ENCODE peak calls at places on chromosome 17, in six cellular contexts. T is left ventricle myocardium inferior; S is stimulated activated naive CD8-positive, alpha-beta T cell treated with anti-CD3 and anti-CD28 coated beads, Interleukin-15, Interleukin-2, amounts not matched to agents 100 U/mL and 50 U/mL, for 24 hours; G is SHP77; C is adipocyte; H is astrocyte. Y is an unnamed sample.

GRCh38 chr17:21042434-21043295 is at the start of gene USP22:
- DNase-seq in G (no peak), S (peak; percentile 95), H (no peak), T (no peak), C (peak; percentile 56), Y (no peak)

GRCh38 chr17:11555530-11555929 is 42.7 kb upstream of the DNAH9 start:
- DNase-seq in T (no peak), H (no peak), S (no peak), G (no peak), C (no peak), Y (no peak)

GRCh38 chr17:28982191-28982793 is 23.5 kb downstream of the SEZ6 start:
- DNase-seq in C (no peak), T (no peak), G (no peak), S (peak; percentile 45), H (no peak), Y (no peak)

GRCh38 chr17:80856863-80857488 is 134.7 kb upstream of the CHMP6 start:
- DNase-seq in T (no peak), H (no peak), S (no peak), C (peak; percentile 8), G (no peak), Y (no peak)

GRCh38 chr17:80263253-80264047 is 2.8 kb downstream of the RNF213 start:
- DNase-seq in C (peak; percentile 67), H (no peak), S (peak; percentile 88), T (peak; percentile 75), G (peak; percentile 91), Y (peak; percentile 90)

GRCh38 chr17:75695830-75696271 is 25.4 kb upstream of the ITGB4 start:
- DNase-seq in C (no peak), H (no peak), T (peak; percentile 73), S (no peak), G (no peak), Y (no peak)

GRCh38 chr17:48589831-48590602 is at the start of gene HOXB3:
- DNase-seq in S (no peak), H (no peak), T (no peak), G (no peak), C (no peak), Y (no peak)

GRCh38 chr17:61504697-61505096 is 52.5 kb downstream of the TBX4 start:
- DNase-seq in S (no peak), C (peak; percentile 92), H (peak; percentile 96), G (no peak), T (no peak), Y (no peak)

GRCh38 chr17:15398291-15398690 is 56.9 kb upstream of the TEKT3 start:
- DNase-seq in C (no peak), H (peak; percentile 79), G (peak; percentile 40), T (no peak), S (no peak), Y (no peak)

GRCh38 chr17:55343114-55343513 is 78.4 kb downstream of the HLF start:
- DNase-seq in C (no peak), S (no peak), G (no peak), T (no peak), H (no peak), Y (no peak)

GRCh38 chr17:2462481-2462880 is 49.2 kb downstream of the METTL16 start:
- DNase-seq in T (no peak), S (no peak), C (no peak), H (no peak), G (no peak), Y (no peak)

GRCh38 chr17:41717408-41718286 is 5.5 kb downstream of the GAST start:
- DNase-seq in T (no peak), H (no peak), S (no peak), C (peak; percentile 75), G (no peak), Y (no peak)

GRCh38 chr17:40028595-40028994 is 13.4 kb downstream of the CSF3 start:
- DNase-seq in G (no peak), C (no peak), S (no peak), T (no peak), H (no peak), Y (no peak)

GRCh38 chr17:52505601-52506000 is 347.1 kb upstream of the CA10 start:
- DNase-seq in S (no peak), G (no peak), C (no peak), H (no peak), T (no peak), Y (no peak)

GRCh38 chr17:57462007-57462579 is 205.8 kb downstream of the MSI2 start:
- DNase-seq in S (no peak), H (no peak), G (no peak), T (no peak), C (no peak), Y (no peak)

GRCh38 chr17:39606434-39607056 is 1.2 kb downstream of the NEUROD2 start:
- DNase-seq in C (no peak), S (no peak), G (no peak), H (no peak), T (no peak), Y (no peak)

GRCh38 chr17:39151680-39152058 is 232 bp upstream of the PLXDC1 start:
- DNase-seq in H (no peak), S (no peak), C (no peak), T (no peak), G (no peak), Y (no peak)

GRCh38 chr17:75516619-75517276 is 420 bp downstream of the TSEN54 start:
- DNase-seq in C (peak; percentile 62), T (no peak), H (no peak), G (no peak), S (peak; percentile 55), Y (no peak)

GRCh38 chr17:27577124-27577761 is 53.7 kb upstream of the LGALS9 start:
- DNase-seq in G (no peak), S (no peak), T (no peak), C (peak; percentile 56), H (peak; percentile 54), Y (no peak)

GRCh38 chr17:81842725-81843504 is 8.1 kb upstream of the PPP1R27 start:
- DNase-seq in H (no peak), G (no peak), C (no peak), T (no peak), S (no peak), Y (no peak)

GRCh38 chr17:49512296-49513043 is 17.4 kb downstream of the NGFR start:
- DNase-seq in T (no peak), H (no peak), C (no peak), S (no peak), G (no peak), Y (peak; percentile 67)

GRCh38 chr17:39822051-39822450 is 42.1 kb downstream of the IKZF3 start:
- DNase-seq in G (no peak), T (no peak), S (peak; percentile 23), H (no peak), C (no peak), Y (no peak)

GRCh38 chr17:39174907-39175694 is 9.1 kb upstream of the ARL5C start:
- DNase-seq in T (peak; percentile 79), H (no peak), G (peak; percentile 71), C (peak; percentile 83), S (peak; percentile 80), Y (peak; percentile 89)

GRCh38 chr17:73228748-73229236 is 32.9 kb downstream of the CPSF4L start:
- DNase-seq in T (peak; percentile 57), C (peak; percentile 88), H (peak; percentile 82), S (peak; percentile 25), G (peak; percentile 88), Y (peak; percentile 74)

GRCh38 chr17:32141690-32142037 is 638 bp upstream of the RHOT1 start:
- DNase-seq in S (no peak), H (no peak), T (no peak), G (no peak), C (no peak), Y (no peak)

GRCh38 chr17:73118876-73119485 is 26.5 kb upstream of the SLC39A11 start:
- DNase-seq in H (no peak), G (no peak), C (no peak), S (no peak), T (no peak), Y (no peak)

GRCh38 chr17:41549596-41550039 is 21.5 kb upstream of the KRT19 start:
- DNase-seq in T (no peak), H (no peak), C (no peak), G (no peak), S (no peak), Y (no peak)

GRCh38 chr17:75130632-75131277 is 787 bp downstream of the NT5C start:
- DNase-seq in S (peak; percentile 61), T (peak; percentile 45), G (peak; percentile 70), H (peak; percentile 39), C (peak; percentile 72), Y (no peak)

GRCh38 chr17:37300683-37301082 is 75.1 kb upstream of the C17orf78 start:
- DNase-seq in T (no peak), S (no peak), C (no peak), G (no peak), H (no peak), Y (no peak)

GRCh38 chr17:81909966-81910839 is 996 bp downstream of the PCYT2 start:
- DNase-seq in S (no peak), C (no peak), T (no peak), G (no peak), H (no peak), Y (no peak)

Y was measured in sciatic nerve.